ENCODE peak calls at places on chromosome 19, in ten cellular contexts. One of them, this sample, is unnamed.

GRCh38 chr19:35248310-35249145 is at the start of gene LSR:
- DNase-seq in D341Med: peak
- DNase-seq in activated T-cell treated with anti-CD3 and anti-CD28 coated beads, Interleukin-2, amount 50 U/mL, for 48 hours: peak
- DNase-seq in cardiac fibroblast: no peak
- DNase-seq in NCI-H345: peak
- DNase-seq in neuronal stem cell: peak
- DNase-seq in fibroblast of the conjunctiva: no peak
- DNase-seq in CD8-positive, alpha-beta T cell: peak
- DNase-seq in adrenal gland: peak
- DNase-seq in left colon: peak
- DNase-seq in this sample: no peak

GRCh38 chr19:9018163-9018875 is 8.1 kb upstream of the MUC16 start:
- DNase-seq in D341Med: no peak
- DNase-seq in activated T-cell treated with anti-CD3 and anti-CD28 coated beads, Interleukin-2, amount 50 U/mL, for 48 hours: no peak
- DNase-seq in cardiac fibroblast: no peak
- DNase-seq in NCI-H345: no peak
- DNase-seq in neuronal stem cell: no peak
- DNase-seq in fibroblast of the conjunctiva: no peak
- DNase-seq in CD8-positive, alpha-beta T cell: no peak
- DNase-seq in adrenal gland: no peak
- DNase-seq in left colon: no peak
- DNase-seq in this sample: no peak

GRCh38 chr19:2309734-2310362 is 1.9 kb upstream of the LINGO3 start:
- DNase-seq in D341Med: no peak
- DNase-seq in activated T-cell treated with anti-CD3 and anti-CD28 coated beads, Interleukin-2, amount 50 U/mL, for 48 hours: no peak
- DNase-seq in cardiac fibroblast: no peak
- DNase-seq in NCI-H345: peak
- DNase-seq in neuronal stem cell: no peak
- DNase-seq in fibroblast of the conjunctiva: no peak
- DNase-seq in CD8-positive, alpha-beta T cell: no peak
- DNase-seq in adrenal gland: peak
- DNase-seq in left colon: no peak
- DNase-seq in this sample: no peak

GRCh38 chr19:49654581-49654980 is 11.1 kb downstream of the IRF3 start:
- DNase-seq in D341Med: no peak
- DNase-seq in activated T-cell treated with anti-CD3 and anti-CD28 coated beads, Interleukin-2, amount 50 U/mL, for 48 hours: no peak
- DNase-seq in cardiac fibroblast: no peak
- DNase-seq in NCI-H345: no peak
- DNase-seq in neuronal stem cell: no peak
- DNase-seq in fibroblast of the conjunctiva: no peak
- DNase-seq in CD8-positive, alpha-beta T cell: peak
- DNase-seq in adrenal gland: no peak
- DNase-seq in left colon: no peak
- DNase-seq in this sample: no peak

GRCh38 chr19:29527500-29528328 is 1.9 kb downstream of the VSTM2B start:
- DNase-seq in D341Med: no peak
- DNase-seq in activated T-cell treated with anti-CD3 and anti-CD28 coated beads, Interleukin-2, amount 50 U/mL, for 48 hours: no peak
- DNase-seq in cardiac fibroblast: no peak
- DNase-seq in NCI-H345: no peak
- DNase-seq in neuronal stem cell: no peak
- DNase-seq in fibroblast of the conjunctiva: no peak
- DNase-seq in CD8-positive, alpha-beta T cell: no peak
- DNase-seq in adrenal gland: no peak
- DNase-seq in left colon: no peak
- DNase-seq in this sample: no peak

GRCh38 chr19:16850133-16850532 is 20.9 kb downstream of the SIN3B start:
- DNase-seq in D341Med: no peak
- DNase-seq in activated T-cell treated with anti-CD3 and anti-CD28 coated beads, Interleukin-2, amount 50 U/mL, for 48 hours: no peak
- DNase-seq in cardiac fibroblast: no peak
- DNase-seq in NCI-H345: no peak
- DNase-seq in neuronal stem cell: no peak
- DNase-seq in fibroblast of the conjunctiva: no peak
- DNase-seq in CD8-positive, alpha-beta T cell: no peak
- DNase-seq in adrenal gland: no peak
- DNase-seq in left colon: no peak
- DNase-seq in this sample: peak

GRCh38 chr19:5314012-5314906 is 26.4 kb downstream of the PTPRS start:
- DNase-seq in D341Med: no peak
- DNase-seq in activated T-cell treated with anti-CD3 and anti-CD28 coated beads, Interleukin-2, amount 50 U/mL, for 48 hours: no peak
- DNase-seq in cardiac fibroblast: no peak
- DNase-seq in NCI-H345: no peak
- DNase-seq in neuronal stem cell: no peak
- DNase-seq in fibroblast of the conjunctiva: no peak
- DNase-seq in CD8-positive, alpha-beta T cell: no peak
- DNase-seq in adrenal gland: no peak
- DNase-seq in left colon: no peak
- DNase-seq in this sample: no peak

GRCh38 chr19:2533686-2534085 is 57.8 kb downstream of the GADD45B start:
- DNase-seq in D341Med: no peak
- DNase-seq in activated T-cell treated with anti-CD3 and anti-CD28 coated beads, Interleukin-2, amount 50 U/mL, for 48 hours: no peak
- DNase-seq in cardiac fibroblast: peak
- DNase-seq in NCI-H345: no peak
- DNase-seq in neuronal stem cell: no peak
- DNase-seq in fibroblast of the conjunctiva: no peak
- DNase-seq in CD8-positive, alpha-beta T cell: no peak
- DNase-seq in adrenal gland: no peak
- DNase-seq in left colon: no peak
- DNase-seq in this sample: no peak

GRCh38 chr19:3392480-3392879 is 26.1 kb downstream of the NFIC start:
- DNase-seq in D341Med: no peak
- DNase-seq in activated T-cell treated with anti-CD3 and anti-CD28 coated beads, Interleukin-2, amount 50 U/mL, for 48 hours: no peak
- DNase-seq in cardiac fibroblast: no peak
- DNase-seq in NCI-H345: no peak
- DNase-seq in neuronal stem cell: no peak
- DNase-seq in fibroblast of the conjunctiva: no peak
- DNase-seq in CD8-positive, alpha-beta T cell: no peak
- DNase-seq in adrenal gland: no peak
- DNase-seq in left colon: no peak
- DNase-seq in this sample: no peak

GRCh38 chr19:5966215-5966614 is 11.7 kb downstream of the RANBP3 start:
- DNase-seq in D341Med: no peak
- DNase-seq in activated T-cell treated with anti-CD3 and anti-CD28 coated beads, Interleukin-2, amount 50 U/mL, for 48 hours: no peak
- DNase-seq in cardiac fibroblast: peak
- DNase-seq in NCI-H345: no peak
- DNase-seq in neuronal stem cell: no peak
- DNase-seq in fibroblast of the conjunctiva: no peak
- DNase-seq in CD8-positive, alpha-beta T cell: no peak
- DNase-seq in adrenal gland: peak
- DNase-seq in left colon: no peak
- DNase-seq in this sample: peak

GRCh38 chr19:10431254-10431942 is 11.1 kb downstream of the PDE4A start:
- DNase-seq in D341Med: peak
- DNase-seq in activated T-cell treated with anti-CD3 and anti-CD28 coated beads, Interleukin-2, amount 50 U/mL, for 48 hours: peak
- DNase-seq in cardiac fibroblast: no peak
- DNase-seq in NCI-H345: no peak
- DNase-seq in neuronal stem cell: no peak
- DNase-seq in fibroblast of the conjunctiva: no peak
- DNase-seq in CD8-positive, alpha-beta T cell: peak
- DNase-seq in adrenal gland: no peak
- DNase-seq in left colon: peak
- DNase-seq in this sample: no peak

GRCh38 chr19:48841047-48841446 is 4.8 kb upstream of the HSD17B14 start:
- DNase-seq in D341Med: no peak
- DNase-seq in activated T-cell treated with anti-CD3 and anti-CD28 coated beads, Interleukin-2, amount 50 U/mL, for 48 hours: no peak
- DNase-seq in cardiac fibroblast: no peak
- DNase-seq in NCI-H345: no peak
- DNase-seq in neuronal stem cell: no peak
- DNase-seq in fibroblast of the conjunctiva: no peak
- DNase-seq in CD8-positive, alpha-beta T cell: no peak
- DNase-seq in adrenal gland: no peak
- DNase-seq in left colon: no peak
- DNase-seq in this sample: no peak

GRCh38 chr19:3397266-3398022 is 31.1 kb downstream of the NFIC start:
- DNase-seq in D341Med: peak
- DNase-seq in activated T-cell treated with anti-CD3 and anti-CD28 coated beads, Interleukin-2, amount 50 U/mL, for 48 hours: no peak
- DNase-seq in cardiac fibroblast: no peak
- DNase-seq in NCI-H345: no peak
- DNase-seq in neuronal stem cell: no peak
- DNase-seq in fibroblast of the conjunctiva: no peak
- DNase-seq in CD8-positive, alpha-beta T cell: no peak
- DNase-seq in adrenal gland: peak
- DNase-seq in left colon: peak
- DNase-seq in this sample: no peak

GRCh38 chr19:34224996-34225658 is 29.2 kb upstream of the GARRE1 start:
- DNase-seq in D341Med: no peak
- DNase-seq in activated T-cell treated with anti-CD3 and anti-CD28 coated beads, Interleukin-2, amount 50 U/mL, for 48 hours: no peak
- DNase-seq in cardiac fibroblast: peak
- DNase-seq in NCI-H345: no peak
- DNase-seq in neuronal stem cell: no peak
- DNase-seq in fibroblast of the conjunctiva: no peak
- DNase-seq in CD8-positive, alpha-beta T cell: no peak
- DNase-seq in adrenal gland: no peak
- DNase-seq in left colon: no peak
- DNase-seq in this sample: no peak

GRCh38 chr19:43624933-43625332 is 5.5 kb upstream of the ZNF428 start:
- DNase-seq in D341Med: no peak
- DNase-seq in activated T-cell treated with anti-CD3 and anti-CD28 coated beads, Interleukin-2, amount 50 U/mL, for 48 hours: peak
- DNase-seq in cardiac fibroblast: peak
- DNase-seq in NCI-H345: no peak
- DNase-seq in neuronal stem cell: no peak
- DNase-seq in fibroblast of the conjunctiva: no peak
- DNase-seq in CD8-positive, alpha-beta T cell: peak
- DNase-seq in adrenal gland: peak
- DNase-seq in left colon: peak
- DNase-seq in this sample: no peak

GRCh38 chr19:28288850-28289249 is 924.1 kb downstream of the UQCRFS1 start:
- DNase-seq in D341Med: no peak
- DNase-seq in activated T-cell treated with anti-CD3 and anti-CD28 coated beads, Interleukin-2, amount 50 U/mL, for 48 hours: no peak
- DNase-seq in cardiac fibroblast: peak
- DNase-seq in NCI-H345: no peak
- DNase-seq in neuronal stem cell: no peak
- DNase-seq in fibroblast of the conjunctiva: no peak
- DNase-seq in CD8-positive, alpha-beta T cell: no peak
- DNase-seq in adrenal gland: no peak
- DNase-seq in left colon: peak
- DNase-seq in this sample: no peak

GRCh38 chr19:40771101-40771539 is 4.2 kb upstream of the MIA start:
- DNase-seq in D341Med: no peak
- DNase-seq in activated T-cell treated with anti-CD3 and anti-CD28 coated beads, Interleukin-2, amount 50 U/mL, for 48 hours: no peak
- DNase-seq in cardiac fibroblast: no peak
- DNase-seq in NCI-H345: peak
- DNase-seq in neuronal stem cell: no peak
- DNase-seq in fibroblast of the conjunctiva: no peak
- DNase-seq in CD8-positive, alpha-beta T cell: no peak
- DNase-seq in adrenal gland: no peak
- DNase-seq in left colon: no peak
- DNase-seq in this sample: no peak

GRCh38 chr19:6020972-6021805 is 43.2 kb upstream of the RANBP3 start:
- DNase-seq in D341Med: no peak
- DNase-seq in activated T-cell treated with anti-CD3 and anti-CD28 coated beads, Interleukin-2, amount 50 U/mL, for 48 hours: no peak
- DNase-seq in cardiac fibroblast: no peak
- DNase-seq in NCI-H345: peak
- DNase-seq in neuronal stem cell: no peak
- DNase-seq in fibroblast of the conjunctiva: no peak
- DNase-seq in CD8-positive, alpha-beta T cell: no peak
- DNase-seq in adrenal gland: no peak
- DNase-seq in left colon: no peak
- DNase-seq in this sample: no peak

GRCh38 chr19:40613669-40614594 is 12.8 kb downstream of the LTBP4 start:
- DNase-seq in D341Med: peak
- DNase-seq in activated T-cell treated with anti-CD3 and anti-CD28 coated beads, Interleukin-2, amount 50 U/mL, for 48 hours: peak
- DNase-seq in cardiac fibroblast: peak
- DNase-seq in NCI-H345: peak
- DNase-seq in neuronal stem cell: no peak
- DNase-seq in fibroblast of the conjunctiva: peak
- DNase-seq in CD8-positive, alpha-beta T cell: peak
- DNase-seq in adrenal gland: peak
- DNase-seq in left colon: peak
- DNase-seq in this sample: peak

GRCh38 chr19:1027020-1027952 is 878 bp downstream of the CNN2 start:
- DNase-seq in D341Med: no peak
- DNase-seq in activated T-cell treated with anti-CD3 and anti-CD28 coated beads, Interleukin-2, amount 50 U/mL, for 48 hours: peak
- DNase-seq in cardiac fibroblast: peak
- DNase-seq in NCI-H345: no peak
- DNase-seq in neuronal stem cell: peak
- DNase-seq in fibroblast of the conjunctiva: no peak
- DNase-seq in CD8-positive, alpha-beta T cell: peak
- DNase-seq in adrenal gland: no peak
- DNase-seq in left colon: peak
- DNase-seq in this sample: no peak

This sample was measured in AG04450.